ENCODE peak calls at places on chromosomes 12 and 14, in eight cellular contexts. A is CD8-positive, alpha-beta T cell; R is astrocyte of the cerebellum; N is NT2/D1; L is right lobe of liver; W is A549; S is WERI-Rb-1; B is naive thymus-derived CD4-positive, alpha-beta T cell. M is an unnamed sample.
A peak's percentile ranks its signal among the peaks of the same experiment; 100 is the strongest.

GRCh38 chr14:39266589-39266870 is 32.8 kb downstream of the MIA2 start:
- DNase-seq in A (no peak), R (no peak), N (no peak), L (peak; percentile 89), W (no peak), S (no peak), B (no peak), M (peak; percentile 93)

GRCh38 chr14:68104518-68104917 is 284.9 kb downstream of the RAD51B start:
- DNase-seq in A (no peak), R (no peak), N (no peak), L (no peak), W (no peak), S (no peak), B (no peak), M (no peak)

GRCh38 chr12:70468741-70469140 is 102.7 kb downstream of the KCNMB4 start:
- DNase-seq in A (no peak), R (no peak), N (peak; percentile 47), L (no peak), W (no peak), S (no peak), B (no peak), M (no peak)

GRCh38 chr14:67426983-67427601 is 15.1 kb upstream of the PLEK2 start:
- DNase-seq in A (peak; percentile 45), R (peak; percentile 73), N (peak; percentile 71), L (peak; percentile 69), W (peak; percentile 91), S (peak; percentile 84), B (peak; percentile 64), M (peak; percentile 77)

GRCh38 chr12:27319394-27319793 is 13.2 kb upstream of the BMAL2 start:
- DNase-seq in A (no peak), R (peak; percentile 32), N (no peak), L (no peak), W (no peak), S (no peak), B (no peak), M (no peak)

GRCh38 chr14:98169170-98169587 is 1102.8 kb downstream of the BCL11B start:
- DNase-seq in A (no peak), R (no peak), N (no peak), L (no peak), W (no peak), S (no peak), B (no peak), M (no peak)

GRCh38 chr14:21724115-21724973 is 50.7 kb upstream of the OR4E1 start:
- DNase-seq in A (no peak), R (no peak), N (no peak), L (no peak), W (no peak), S (no peak), B (no peak), M (no peak)

GRCh38 chr12:57816855-57817151 is 1.7 kb downstream of the AVIL start:
- DNase-seq in A (no peak), R (no peak), N (no peak), L (no peak), W (no peak), S (peak; percentile 62), B (no peak), M (no peak)

GRCh38 chr12:80187660-80188090 is 88.3 kb downstream of the OTOGL start:
- DNase-seq in A (no peak), R (peak; percentile 28), N (no peak), L (no peak), W (no peak), S (no peak), B (no peak), M (no peak)

GRCh38 chr14:71488703-71489141 is 443.5 kb upstream of the RGS6 start:
- DNase-seq in A (no peak), R (peak; percentile 70), N (no peak), L (no peak), W (no peak), S (no peak), B (no peak), M (no peak)

GRCh38 chr12:29066061-29066588 is 83.0 kb upstream of the FAR2 start:
- DNase-seq in A (no peak), R (peak; percentile 55), N (no peak), L (no peak), W (no peak), S (no peak), B (no peak), M (no peak)

GRCh38 chr14:32087173-32087861 is 10.2 kb downstream of the ARHGAP5 start:
- DNase-seq in A (no peak), R (peak; percentile 86), N (no peak), L (no peak), W (peak; percentile 35), S (no peak), B (no peak), M (no peak)

GRCh38 chr14:68626386-68626785 is 166.5 kb downstream of the ZFP36L1 start:
- DNase-seq in A (no peak), R (no peak), N (no peak), L (no peak), W (no peak), S (no peak), B (no peak), M (no peak)

GRCh38 chr14:73236157-73236556 is 1.1 kb upstream of the PAPLN start:
- DNase-seq in A (no peak), R (no peak), N (no peak), L (peak; percentile 44), W (no peak), S (no peak), B (no peak), M (no peak)

GRCh38 chr14:94768521-94769412 is 1.1 kb downstream of the GSC start:
- DNase-seq in A (no peak), R (no peak), N (no peak), L (no peak), W (no peak), S (peak; percentile 35), B (no peak), M (no peak)

GRCh38 chr12:47900480-47901129 is 4.2 kb downstream of the VDR start:
- DNase-seq in A (no peak), R (no peak), N (no peak), L (peak; percentile 70), W (no peak), S (peak; percentile 28), B (no peak), M (peak; percentile 36)

GRCh38 chr14:32408018-32408417 is 78.9 kb downstream of the AKAP6 start:
- DNase-seq in A (no peak), R (no peak), N (no peak), L (no peak), W (no peak), S (no peak), B (no peak), M (no peak)

GRCh38 chr14:105201928-105202513 is 20.9 kb upstream of the NUDT14 start:
- DNase-seq in A (no peak), R (no peak), N (no peak), L (no peak), W (no peak), S (no peak), B (no peak), M (no peak)
- H3K4me3 ChIP-seq in A (no peak overlapping the region), R (no peak overlapping the region), N (no peak overlapping the region), L (no peak overlapping the region), W (no peak overlapping the region), S (no peak overlapping the region), B (no peak overlapping the region), M (no peak overlapping the region)

DNA sequence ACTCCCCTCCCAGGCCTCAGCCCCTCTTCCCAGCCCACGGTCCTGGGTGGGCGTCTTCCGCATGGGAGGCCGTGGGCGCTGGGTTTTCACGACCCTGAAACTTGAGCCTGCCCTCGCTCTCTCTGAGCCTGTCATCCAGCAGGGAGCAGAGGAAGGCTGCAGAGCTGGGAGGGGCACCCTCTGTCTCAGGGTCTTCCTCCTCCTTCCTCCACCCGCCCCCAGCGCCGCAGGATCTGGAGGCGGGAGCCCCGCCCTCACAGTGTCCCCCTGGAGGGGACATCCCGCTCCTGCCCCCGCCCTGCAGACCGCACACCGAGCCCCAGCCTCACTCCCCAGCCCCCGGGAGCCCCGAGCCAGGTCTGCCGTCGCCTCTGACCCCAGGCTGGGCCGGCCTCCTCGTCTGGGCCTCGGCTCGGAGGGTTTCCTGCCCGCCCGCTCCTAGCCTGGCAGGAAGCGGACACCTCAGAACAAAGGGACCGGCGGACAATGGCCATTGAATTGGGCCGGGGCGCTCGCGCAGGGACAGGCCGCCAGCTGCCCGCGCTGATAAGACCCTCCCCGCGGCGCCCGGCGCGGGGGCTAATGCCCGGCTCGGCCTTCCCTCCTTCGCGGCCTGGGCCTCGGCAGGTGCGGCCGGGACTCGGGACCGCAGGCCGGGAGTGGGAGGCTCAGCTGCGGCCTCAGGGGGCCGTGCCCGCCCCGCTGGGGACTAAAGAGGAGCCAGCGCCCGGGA is 15.3 kb upstream of the NUDT14 start:
- DNase-seq in A (no peak), R (no peak), N (no peak), L (no peak), W (no peak), S (no peak), B (no peak), M (no peak)
- H3K4me3 ChIP-seq in A (no peak overlapping the region), R (no peak overlapping the region), N (peak overlapping the region; percentile 0), L (no peak overlapping the region), W (no peak overlapping the region), S (no peak overlapping the region), B (no peak overlapping the region), M (no peak overlapping the region)

GRCh38 chr12:52493172-52493571 is at the start of gene KRT6A:
- DNase-seq in A (no peak), R (no peak), N (no peak), L (no peak), W (no peak), S (no peak), B (no peak), M (no peak)
- H3K4me3 ChIP-seq in A (no peak within 1 kb of the TSS), R (no peak within 1 kb of the TSS), N (no peak within 1 kb of the TSS), L (no peak within 1 kb of the TSS), W (no peak within 1 kb of the TSS), S (no peak within 1 kb of the TSS), B (no peak within 1 kb of the TSS), M (no peak within 1 kb of the TSS)

GRCh38 chr12:56362130-56363059 is at the start of gene APOF:
- DNase-seq in A (no peak), R (no peak), N (no peak), L (no peak), W (no peak), S (no peak), B (no peak), M (no peak)

GRCh38 chr12:56366948-56367347 is 4.3 kb upstream of the APOF start:
- DNase-seq in A (no peak), R (no peak), N (no peak), L (no peak), W (no peak), S (no peak), B (no peak), M (no peak)

GRCh38 chr12:56358836-56359532 is 923 bp downstream of the STAT2 start:
- DNase-seq in A (no peak), R (peak; percentile 65), N (no peak), L (no peak), W (no peak), S (no peak), B (no peak), M (no peak)

GRCh38 chr12:56359851-56360767 is at the start of gene STAT2:
- DNase-seq in A (peak; percentile 98), R (peak; percentile 100), N (peak; percentile 99), L (peak; percentile 100), W (peak; percentile 98), S (peak; percentile 99), B (peak; percentile 100), M (peak; percentile 99)

DNA sequence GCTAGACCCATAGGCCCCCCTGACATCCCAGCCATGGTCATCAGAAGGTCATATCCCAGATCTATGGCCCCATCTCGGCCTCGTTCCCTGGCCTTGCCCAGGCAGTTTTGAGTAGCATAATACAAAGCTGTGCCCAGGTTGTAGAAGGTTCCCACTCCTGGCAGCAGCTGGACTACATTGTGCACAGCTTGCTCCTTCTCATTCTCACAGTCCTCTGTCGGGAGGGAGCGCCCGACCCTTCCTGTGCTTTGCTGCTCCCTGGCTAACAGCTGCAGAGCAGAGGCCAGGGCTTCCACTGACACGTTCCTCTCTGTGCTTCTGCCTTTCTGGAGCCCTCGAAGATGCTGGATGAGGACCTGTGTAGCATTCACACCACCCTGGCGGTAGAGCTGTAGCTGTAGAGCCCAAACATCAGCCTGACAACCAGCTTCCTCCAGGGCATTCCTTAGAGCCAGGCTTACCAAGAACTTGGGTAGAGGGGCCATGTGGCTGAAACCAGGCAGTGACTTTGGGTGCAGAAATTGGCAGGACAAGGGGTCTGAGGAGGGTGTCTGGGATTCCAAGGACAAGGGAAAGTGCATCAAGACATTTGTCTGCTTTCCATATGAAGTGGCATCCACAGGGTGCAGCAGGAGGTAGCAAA is 1.0 kb downstream of the APOF start:
- DNase-seq in A (no peak), R (no peak), N (no peak), L (peak; percentile 67), W (no peak), S (no peak), B (no peak), M (no peak)
- H3K4me3 ChIP-seq in A (no peak overlapping the region), R (no peak overlapping the region), N (no peak overlapping the region), L (peak overlapping the region; percentile 55), W (no peak overlapping the region), S (no peak overlapping the region), B (no peak overlapping the region), M (no peak overlapping the region)

M was measured in pancreas.